ENCODE peak calls at places on chromosomes 12 and 14, in nine cellular contexts. T, L, D, A, I, Y, K, C and M are unnamed samples.

GRCh38 chr12:104011265-104011664 is 38.7 kb downstream of the GLT8D2 start:
- DNase-seq in T (peak; percentile 79), L (no peak), D (no peak), A (no peak), I (no peak), Y (no peak), K (no peak), C (no peak), M (no peak)

GRCh38 chr14:97602438-97603117 is 805.4 kb downstream of the VRK1 start:
- DNase-seq in T (no peak), L (no peak), D (no peak), A (no peak), I (peak; percentile 7), Y (peak; percentile 3), K (no peak), C (no peak), M (no peak)

GRCh38 chr12:54463034-54463433 is 10.4 kb downstream of the GTSF1 start:
- DNase-seq in T (peak; percentile 38), L (no peak), D (no peak), A (no peak), I (no peak), Y (no peak), K (no peak), C (no peak), M (no peak)

GRCh38 chr12:21992823-21993222 is 51.6 kb upstream of the ABCC9 start:
- DNase-seq in T (no peak), L (no peak), D (no peak), A (no peak), I (peak; percentile 45), Y (peak; percentile 35), K (no peak), C (no peak), M (no peak)

GRCh38 chr12:9615420-9616135 is 7.9 kb upstream of the KLRB1 start:
- DNase-seq in T (no peak), L (no peak), D (no peak), A (no peak), I (no peak), Y (no peak), K (no peak), C (no peak), M (no peak)

GRCh38 chr14:49950275-49951250 is 57.7 kb downstream of the ARF6 start:
- DNase-seq in T (no peak), L (no peak), D (no peak), A (peak; percentile 96), I (no peak), Y (no peak), K (no peak), C (peak; percentile 96), M (peak; percentile 80)

GRCh38 chr12:52082026-52082667 is 2.6 kb downstream of the SMIM41 start:
- DNase-seq in T (no peak), L (no peak), D (peak; percentile 75), A (no peak), I (peak; percentile 82), Y (peak; percentile 80), K (no peak), C (no peak), M (peak; percentile 71)

GRCh38 chr14:72824051-72824450 is 69.8 kb downstream of the DPF3 start:
- DNase-seq in T (no peak), L (no peak), D (peak; percentile 59), A (no peak), I (no peak), Y (no peak), K (no peak), C (no peak), M (no peak)

GRCh38 chr14:91284146-91284790 is 39.8 kb upstream of the GPR68 start:
- DNase-seq in T (peak; percentile 53), L (no peak), D (no peak), A (no peak), I (no peak), Y (no peak), K (no peak), C (no peak), M (no peak)

GRCh38 chr14:68977741-68978549 is 1.2 kb downstream of the ACTN1 start:
- DNase-seq in T (peak; percentile 74), L (no peak), D (peak; percentile 80), A (peak; percentile 93), I (peak; percentile 80), Y (peak; percentile 75), K (peak; percentile 62), C (peak; percentile 68), M (peak; percentile 83)

GRCh38 chr14:73943083-73943482 is 6.8 kb downstream of the FAM161B start:
- DNase-seq in T (peak; percentile 39), L (no peak), D (no peak), A (peak; percentile 30), I (no peak), Y (no peak), K (no peak), C (peak; percentile 27), M (no peak)

GRCh38 chr14:59566725-59567124 is 9.9 kb downstream of the CCDC175 start:
- DNase-seq in T (no peak), L (no peak), D (no peak), A (no peak), I (no peak), Y (no peak), K (no peak), C (no peak), M (no peak)

GRCh38 chr12:77107121-77107520 is 41.8 kb upstream of the E2F7 start:
- DNase-seq in T (no peak), L (no peak), D (no peak), A (no peak), I (no peak), Y (no peak), K (no peak), C (no peak), M (no peak)

GRCh38 chr14:100691395-100692025 is 35.2 kb upstream of the DLK1 start:
- DNase-seq in T (no peak), L (no peak), D (no peak), A (no peak), I (no peak), Y (no peak), K (no peak), C (no peak), M (no peak)

GRCh38 chr14:81710232-81710845 is 176.7 kb upstream of the SEL1L start:
- DNase-seq in T (no peak), L (no peak), D (peak; percentile 65), A (no peak), I (no peak), Y (peak; percentile 8), K (no peak), C (no peak), M (no peak)

GRCh38 chr12:80936642-80937390 is 918 bp downstream of the LIN7A start:
- DNase-seq in T (peak; percentile 23), L (peak; percentile 46), D (peak; percentile 93), A (peak; percentile 28), I (peak; percentile 32), Y (peak; percentile 27), K (no peak), C (peak; percentile 39), M (peak; percentile 77)

GRCh38 chr14:21264025-21264801 is 5.0 kb downstream of the HNRNPC start:
- DNase-seq in T (no peak), L (no peak), D (no peak), A (no peak), I (no peak), Y (no peak), K (no peak), C (no peak), M (no peak)

GRCh38 chr12:57372233-57372632 is 58.6 kb downstream of the R3HDM2 start:
- DNase-seq in T (peak; percentile 40), L (no peak), D (no peak), A (no peak), I (no peak), Y (peak; percentile 13), K (no peak), C (no peak), M (no peak)

GRCh38 chr14:68546839-68547238 is 246.0 kb downstream of the ZFP36L1 start:
- DNase-seq in T (peak; percentile 60), L (no peak), D (no peak), A (no peak), I (no peak), Y (no peak), K (no peak), C (no peak), M (no peak)

GRCh38 chr12:118760623-118761022 is 220.7 kb upstream of the SRRM4 start:
- DNase-seq in T (no peak), L (no peak), D (no peak), A (peak; percentile 53), I (no peak), Y (no peak), K (no peak), C (no peak), M (no peak)

GRCh38 chr12:84637926-84638325 is 274.7 kb downstream of the SLC6A15 start:
- DNase-seq in T (peak; percentile 58), L (no peak), D (no peak), A (no peak), I (no peak), Y (no peak), K (no peak), C (no peak), M (no peak)

GRCh38 chr12:31478898-31479297 is 112.0 kb downstream of the DENND5B start:
- DNase-seq in T (no peak), L (no peak), D (no peak), A (no peak), I (no peak), Y (no peak), K (no peak), C (no peak), M (no peak)
- H3K4me3 ChIP-seq in T (no peak overlapping the region), L (no peak overlapping the region), D (no peak overlapping the region), A (no peak overlapping the region), I (no peak overlapping the region), Y (no peak overlapping the region), K (no peak overlapping the region), C (no peak overlapping the region), M (no peak overlapping the region)

GRCh38 chr12:108297895-108298760 is 41.0 kb downstream of the CMKLR1 start:
- DNase-seq in T (no peak), L (no peak), D (no peak), A (no peak), I (no peak), Y (no peak), K (no peak), C (no peak), M (no peak)
- H3K27me3 ChIP-seq in T (no peaks in the 10 kb centered on the region), L (no peaks in the 10 kb centered on the region), D (no peaks in the 10 kb centered on the region), A (no peaks in the 10 kb centered on the region), I (no peaks in the 10 kb centered on the region), Y (no peaks in the 10 kb centered on the region), K (no peaks in the 10 kb centered on the region), C (no peaks in the 10 kb centered on the region), M (no peaks in the 10 kb centered on the region)

GRCh38 chr12:96502477-96502876 is 13.1 kb downstream of the CFAP54 start:
- DNase-seq in T (no peak), L (no peak), D (no peak), A (no peak), I (no peak), Y (no peak), K (no peak), C (no peak), M (no peak)
- H3K27ac ChIP-seq in T (no peak overlapping the region), L (no peak overlapping the region), D (no peak overlapping the region), A (peak overlapping the region; percentile 48), I (peak overlapping the region; percentile 74), Y (peak overlapping the region; percentile 71), K (no peak overlapping the region), C (no peak overlapping the region), M (peak overlapping the region; percentile 83)

GRCh38 chr12:69475237-69475984 is 5.2 kb downstream of the FRS2 start:
- DNase-seq in T (peak; percentile 5), L (no peak), D (no peak), A (no peak), I (no peak), Y (no peak), K (no peak), C (no peak), M (no peak)
- H3K4me3 ChIP-seq in T (no peak overlapping the region), L (peak overlapping the region; percentile 27), D (peak overlapping the region; percentile 27), A (peak overlapping the region; percentile 7), I (no peak overlapping the region), Y (no peak overlapping the region), K (peak overlapping the region; percentile 51), C (no peak overlapping the region), M (peak overlapping the region; percentile 6)